ENCODE peak calls at places on chromosomes 12 and 14, in six cellular contexts. R is neural crest cell, Y is retinal pigment epithelial cell, G is HFFc6, D is left lung, A is AG09319. E is an unnamed sample.
A peak's percentile ranks its signal among the peaks of the same experiment; 100 is the strongest.

GRCh38 chr14:57533214-57533613 is 39.6 kb upstream of the CCDC198 start:
- DNase-seq in Y (no peak), R (no peak), A (no peak), D (no peak), G (no peak), E (no peak)

GRCh38 chr12:128657378-128657777 is 166.4 kb downstream of the SLC15A4 start:
- DNase-seq in R (no peak), Y (no peak), A (no peak), G (no peak), D (no peak), E (no peak)

GRCh38 chr12:11855993-11856374 is 206.5 kb downstream of the ETV6 start:
- DNase-seq in Y (no peak), R (no peak), A (no peak), G (no peak), D (no peak), E (no peak)

GRCh38 chr12:70774055-70774454 is 136.8 kb upstream of the PTPRB start:
- DNase-seq in G (no peak), Y (no peak), A (no peak), D (no peak), R (no peak), E (no peak)

GRCh38 chr12:89962648-89963047 is 254.0 kb upstream of the ATP2B1 start:
- DNase-seq in G (no peak), D (no peak), A (no peak), Y (no peak), R (no peak), E (no peak)

GRCh38 chr12:123030686-123031085 is 50.2 kb downstream of the ARL6IP4 start:
- DNase-seq in D (no peak), Y (no peak), A (no peak), R (no peak), G (no peak), E (no peak)

GRCh38 chr14:92651106-92651792 is 97.2 kb downstream of the LGMN start:
- DNase-seq in D (peak; percentile 90), A (no peak), G (no peak), R (no peak), Y (no peak), E (no peak)

GRCh38 chr12:121754836-121755235 is 38.7 kb downstream of the RHOF start:
- DNase-seq in Y (no peak), R (no peak), G (no peak), A (no peak), D (no peak), E (no peak)

GRCh38 chr12:71890475-71890874 is 48.2 kb upstream of the TPH2 start:
- DNase-seq in R (no peak), D (no peak), G (no peak), A (no peak), Y (no peak), E (no peak)

GRCh38 chr14:102527255-102528232 is 18.0 kb upstream of the ANKRD9 start:
- DNase-seq in A (no peak), R (no peak), Y (no peak), D (peak; percentile 86), G (peak; percentile 53), E (no peak)

GRCh38 chr12:122126713-122127597 is 47.1 kb downstream of the IL31 start:
- DNase-seq in R (no peak), A (no peak), D (no peak), G (no peak), Y (no peak), E (no peak)

GRCh38 chr12:124614512-124615292 is 47.3 kb upstream of the NCOR2 start:
- DNase-seq in R (no peak), D (no peak), Y (no peak), A (no peak), G (no peak), E (no peak)

GRCh38 chr12:117166107-117166506 is 24.2 kb downstream of the FBXO21 start:
- DNase-seq in G (no peak), R (no peak), Y (no peak), D (no peak), A (no peak), E (no peak)

GRCh38 chr12:71763682-71764379 is 9.2 kb downstream of the RAB21 start:
- DNase-seq in G (no peak), Y (no peak), D (no peak), A (no peak), R (no peak), E (no peak)

GRCh38 chr14:106200539-106201310 is 674.3 kb downstream of the TMEM121 start:
- DNase-seq in D (no peak), R (no peak), A (no peak), Y (no peak), G (no peak), E (no peak)

GRCh38 chr12:66288121-66288520 is 14.2 kb upstream of the HELB start:
- DNase-seq in R (no peak), G (no peak), A (no peak), D (no peak), Y (no peak), E (no peak)

GRCh38 chr12:127830730-127831129 is 436.2 kb upstream of the TMEM132C start:
- DNase-seq in D (no peak), Y (no peak), R (no peak), A (no peak), G (no peak), E (no peak)

GRCh38 chr12:122661938-122662337 is 41.2 kb downstream of the HCAR2 start:
- DNase-seq in Y (no peak), A (no peak), D (no peak), G (no peak), R (no peak), E (no peak)

GRCh38 chr12:109679716-109680520 is 33.7 kb upstream of the FAM222A start:
- DNase-seq in R (no peak), G (no peak), A (no peak), Y (no peak), D (no peak), E (peak; percentile 27)

GRCh38 chr14:95758331-95758730 is 44.4 kb upstream of the TCL1A start:
- DNase-seq in Y (no peak), D (no peak), A (no peak), G (no peak), R (no peak), E (no peak)

GRCh38 chr14:88955470-88955869 is 131.0 kb downstream of the TTC8 start:
- DNase-seq in Y (no peak), A (no peak), R (no peak), D (no peak), G (no peak), E (no peak)

DNA sequence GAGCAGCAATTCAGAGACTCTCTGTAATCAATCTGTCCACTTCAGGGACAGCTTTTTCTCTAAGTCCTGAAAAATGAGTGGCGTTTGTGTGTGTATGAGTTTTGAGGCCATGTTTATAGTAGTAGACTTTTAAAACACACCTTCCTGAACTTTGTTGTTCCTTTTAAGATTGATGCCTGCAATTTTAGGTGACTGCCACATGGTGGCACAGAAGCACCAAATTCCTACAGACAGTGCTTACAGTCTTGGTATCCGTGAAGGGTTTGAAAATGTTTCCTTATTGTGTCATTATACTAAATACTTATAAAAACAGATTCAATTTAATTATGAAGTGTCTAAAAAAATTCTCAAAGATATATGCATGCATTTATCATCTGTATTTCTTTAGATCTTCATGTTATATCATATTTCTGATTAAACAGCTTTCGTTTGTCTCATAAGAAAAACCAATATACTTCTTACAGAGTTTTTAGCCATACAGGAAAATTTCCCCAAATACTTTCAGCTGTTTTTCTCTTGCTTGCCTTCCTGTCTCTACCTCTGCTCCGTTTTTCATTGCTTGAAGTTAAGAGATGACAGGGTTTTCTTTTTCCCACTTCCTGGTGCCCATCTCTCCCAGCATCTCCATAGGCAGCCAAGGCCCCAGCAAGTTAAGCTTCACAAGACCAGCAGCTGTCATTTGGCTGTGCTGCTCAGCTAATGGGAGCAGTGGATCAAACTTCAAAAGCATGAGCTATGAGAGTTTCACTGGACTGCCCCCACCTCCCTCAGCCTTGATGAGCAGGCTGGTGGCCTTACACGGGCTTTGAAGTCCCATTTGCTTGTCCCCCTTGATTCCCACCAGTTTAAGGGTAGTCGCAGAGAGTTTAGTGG is 259.6 kb downstream of the AKAP6 start:
- DNase-seq in R (peak; percentile 26), D (no peak), Y (no peak), A (no peak), G (peak; percentile 56), E (no peak)
- TF ChIP-seq CTCF in R (peak; percentile 83), D (peak; percentile 49), Y (peak; percentile 88), A (peak; percentile 65), G (peak; percentile 93), E (peak; percentile 81)

GRCh38 chr14:51989293-51990234 is at the start of gene RTRAF:
- DNase-seq in R (peak; percentile 83), Y (peak; percentile 84), A (peak; percentile 82), G (peak; percentile 91), D (peak; percentile 99), E (peak; percentile 97)
- TF ChIP-seq CTCF in R (no peak), Y (no peak), A (no peak), G (no peak), D (no peak), E (no peak)

GRCh38 chr14:25032092-25032784 is 17.7 kb downstream of the STXBP6 start:
- DNase-seq in G (no peak), R (no peak), A (no peak), D (no peak), Y (no peak), E (no peak)
- TF ChIP-seq CTCF in G (peak; percentile 63), R (peak; percentile 44), A (no peak), D (no peak), Y (peak; percentile 49), E (peak; percentile 53)

GRCh38 chr12:100799770-100800169 is 5.2 kb downstream of the ANO4 start:
- DNase-seq in Y (no peak), A (no peak), G (no peak), D (no peak), R (no peak), E (no peak)
- TF ChIP-seq CTCF in Y (no peak), A (no peak), G (no peak), D (no peak), R (no peak), E (no peak)

GRCh38 chr14:50532502-50533313 is at the start of gene MAP4K5:
- DNase-seq in D (peak; percentile 97), R (peak; percentile 89), A (peak; percentile 74), G (peak; percentile 86), Y (peak; percentile 70), E (peak; percentile 98)
- TF ChIP-seq CTCF in D (peak; percentile 88), R (peak; percentile 88), A (peak; percentile 89), G (peak; percentile 87), Y (peak; percentile 80), E (peak; percentile 94)

GRCh38 chr12:49295087-49296001 is at the start of gene PRPH:
- DNase-seq in R (no peak), G (no peak), D (peak; percentile 79), A (no peak), Y (no peak), E (peak; percentile 89)
- TF ChIP-seq CTCF in R (no peak), G (no peak), D (no peak), A (no peak), Y (no peak), E (peak; percentile 31)

GRCh38 chr12:47602330-47602729 is 103.5 kb downstream of the RPAP3 start:
- DNase-seq in G (no peak), Y (peak; percentile 46), R (no peak), D (no peak), A (no peak), E (no peak)

GRCh38 chr12:47601071-47601470 is 104.8 kb downstream of the RPAP3 start:
- DNase-seq in R (no peak), D (no peak), A (no peak), G (no peak), Y (no peak), E (no peak)

GRCh38 chr12:47604474-47604873 is 101.4 kb downstream of the RPAP3 start:
- DNase-seq in R (no peak), Y (no peak), D (no peak), A (no peak), G (no peak), E (no peak)

GRCh38 chr12:47602949-47603558 is 102.8 kb downstream of the RPAP3 start:
- DNase-seq in R (no peak), D (no peak), A (no peak), G (no peak), Y (no peak), E (no peak)
- TF ChIP-seq CTCF in R (no peak), D (no peak), A (no peak), G (no peak), Y (no peak), E (no peak)